ENCODE peak calls at places on chromosome 21, in four cellular contexts. P is K562, I is H1, K is GM12878. R is an unnamed sample.

GRCh38 chr21:38277501-38278111 is 20.8 kb downstream of the KCNJ15 start:
- DNase-seq in K (no peak), I (no peak), P (no peak), R (peak)

GRCh38 chr21:15121097-15121654 is 56.4 kb upstream of the NRIP1 start:
- DNase-seq in K (no peak), P (no peak), I (no peak), R (no peak)

GRCh38 chr21:40351006-40351405 is 483.8 kb downstream of the PCP4 start:
- DNase-seq in K (no peak), I (no peak), P (no peak), R (no peak)

GRCh38 chr21:37225440-37225839 is 41.7 kb downstream of the VPS26C start:
- DNase-seq in I (no peak), P (no peak), K (no peak), R (no peak)

GRCh38 chr21:41121785-41122415 is 46.1 kb upstream of the BACE2 start:
- DNase-seq in P (peak), K (peak), I (peak), R (peak)

GRCh38 chr21:18498428-18498827 is 94.8 kb upstream of the TMPRSS15 start:
- DNase-seq in K (no peak), P (no peak), I (no peak), R (no peak)

GRCh38 chr21:31346256-31346821 is 2.3 kb upstream of the TIAM1 start:
- DNase-seq in K (no peak), P (no peak), I (no peak), R (no peak)

GRCh38 chr21:44377922-44378645 is 24.7 kb downstream of the TRPM2 start:
- DNase-seq in K (no peak), I (no peak), P (no peak), R (no peak)

GRCh38 chr21:39114871-39115658 is 68.2 kb downstream of the PSMG1 start:
- DNase-seq in I (no peak), K (no peak), P (no peak), R (peak)

GRCh38 chr21:18204931-18205330 is 39.7 kb upstream of the CHODL start:
- DNase-seq in K (no peak), P (no peak), I (no peak), R (no peak)

GRCh38 chr21:44739316-44739715 is 27.9 kb upstream of the TSPEAR start:
- DNase-seq in K (no peak), I (no peak), P (no peak), R (no peak)

DNA sequence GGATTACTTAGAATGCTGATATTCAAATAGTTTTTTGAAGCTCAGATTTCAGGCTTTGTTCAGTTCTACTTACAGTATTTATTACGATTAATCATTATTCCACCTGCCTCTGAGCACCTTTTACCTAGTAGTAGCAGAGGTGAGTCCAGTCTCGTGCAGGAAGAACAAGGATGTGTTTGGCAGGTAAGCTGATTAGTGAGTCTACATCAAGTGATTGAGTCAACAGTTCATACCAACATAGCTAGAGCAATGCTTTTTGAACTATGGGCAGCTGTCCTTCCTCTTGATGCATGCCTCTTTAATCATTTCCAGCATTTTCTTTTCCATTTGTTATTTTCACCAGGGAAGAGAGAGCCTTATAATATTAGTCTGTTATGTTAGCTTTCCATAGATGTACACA is 838.9 kb downstream of the USP25 start:
- DNase-seq in K (no peak), I (no peak), P (no peak), R (no peak)
- TF ChIP-seq CHD1 in K (no peak), I (no peak), P (no peak), R (no peak)

GRCh38 chr21:36060159-36060921 is at the start of gene SETD4:
- DNase-seq in I (peak), P (peak), K (peak), R (peak)

GRCh38 chr21:36063375-36064084 is 3.2 kb upstream of the SETD4 start:
- DNase-seq in K (no peak), P (no peak), I (no peak), R (no peak)

GRCh38 chr21:36061445-36061844 is 1.1 kb upstream of the SETD4 start:
- DNase-seq in P (no peak), K (no peak), I (no peak), R (no peak)

GRCh38 chr21:36055551-36055950 is 4.8 kb downstream of the SETD4 start:
- DNase-seq in P (no peak), I (no peak), K (no peak), R (no peak)

GRCh38 chr21:36059823-36060158 is 535 bp downstream of the SETD4 start:
- DNase-seq in K (no peak), I (no peak), P (peak), R (no peak)
- TF ChIP-seq CHD1 in K (no peak), I (no peak), P (no peak), R (no peak)

GRCh38 chr21:45787371-45787770 is 143.8 kb downstream of the PCBP3 start:
- DNase-seq in K (no peak), I (no peak), P (no peak), R (no peak)

GRCh38 chr21:45790427-45790826 is 146.9 kb downstream of the PCBP3 start:
- DNase-seq in P (no peak), K (no peak), I (no peak), R (no peak)

GRCh38 chr21:45788635-45789506 is 145.3 kb downstream of the PCBP3 start:
- DNase-seq in K (no peak), P (no peak), I (no peak), R (peak)

GRCh38 chr21:45786660-45787059 is 143.1 kb downstream of the PCBP3 start:
- DNase-seq in I (no peak), P (no peak), K (no peak), R (no peak)

GRCh38 chr21:45788198-45788597 is 144.7 kb downstream of the PCBP3 start:
- DNase-seq in I (no peak), K (no peak), P (no peak), R (no peak)
- TF ChIP-seq CHD1 in I (no peak), K (no peak), P (no peak), R (no peak)

DNA sequence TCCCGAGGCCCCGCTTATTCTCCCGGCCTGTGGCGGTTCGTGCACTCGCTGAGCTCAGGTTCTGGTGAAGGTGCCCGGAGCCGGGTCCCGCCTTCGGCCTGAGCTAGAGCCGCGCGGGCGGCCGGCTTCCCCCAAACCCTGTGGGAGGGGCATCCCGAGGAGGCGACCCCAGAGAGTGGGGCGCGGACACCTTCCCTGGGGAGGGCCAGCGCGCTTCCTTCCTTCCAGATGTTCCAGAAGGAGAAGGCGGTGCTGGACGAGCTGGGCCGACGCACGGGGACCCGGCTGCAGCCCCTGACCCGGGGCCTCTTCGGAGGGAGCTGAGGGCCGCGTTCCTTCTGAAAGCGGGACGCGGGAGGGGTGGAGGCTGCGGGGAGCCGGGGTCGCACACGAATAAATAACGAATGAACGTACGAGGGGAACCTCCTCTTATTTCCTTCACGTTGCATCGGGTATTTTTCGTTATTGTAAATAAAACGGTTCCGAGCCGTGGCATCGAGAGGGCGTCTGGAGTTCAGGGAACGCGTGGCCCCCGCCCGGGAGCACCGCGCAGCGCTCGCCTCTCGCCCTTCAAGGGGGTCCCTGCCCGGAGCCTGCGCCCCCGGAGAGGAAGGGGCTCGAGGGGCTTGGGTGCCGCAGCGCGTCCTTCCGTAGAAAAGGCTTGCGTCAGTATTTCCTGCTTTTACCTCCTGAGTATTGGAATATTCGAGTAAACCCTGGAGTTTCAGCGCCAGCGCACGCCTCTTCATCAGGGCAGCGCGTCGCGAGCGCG is 11.4 kb downstream of the YBEY start:
- DNase-seq in P (no peak), K (no peak), I (no peak), R (no peak)
- TF ChIP-seq CHD1 in P (no peak), K (no peak), I (no peak), R (no peak)

DNA sequence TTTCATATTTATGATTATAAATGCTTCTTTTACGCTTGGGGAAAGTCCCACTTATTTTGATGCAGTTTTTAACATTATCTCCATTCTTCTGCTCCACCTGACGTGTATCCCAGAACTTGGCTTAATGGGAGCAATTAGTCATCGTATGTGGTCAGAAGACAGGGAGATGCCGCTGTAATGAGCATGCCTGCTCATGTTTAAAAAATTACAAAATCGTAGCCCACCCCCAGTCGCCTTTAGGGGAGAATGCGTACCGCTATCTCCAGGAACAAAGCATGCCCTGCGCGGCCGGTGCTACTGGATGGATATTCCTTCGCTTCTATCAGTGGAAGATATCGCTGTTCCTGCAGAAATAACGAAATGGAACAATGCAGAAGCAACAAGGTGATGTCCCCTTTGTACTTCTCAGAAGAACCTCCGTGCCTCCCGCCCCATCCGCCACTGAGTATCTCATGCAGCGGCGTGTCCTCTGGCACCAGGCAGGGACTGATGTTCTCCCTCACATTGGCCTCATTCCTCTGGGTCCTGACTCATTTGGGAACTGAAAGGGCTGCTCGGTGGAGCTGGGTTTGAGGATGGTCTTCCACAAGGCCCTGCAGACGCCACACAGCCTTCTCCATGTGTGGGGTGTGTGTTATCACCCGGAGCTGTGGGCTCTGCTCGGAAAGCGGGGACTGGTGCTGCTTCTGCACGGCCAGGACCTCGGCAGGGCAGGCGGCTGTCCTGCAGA is 116.3 kb upstream of the COL6A1 start:
- DNase-seq in I (no peak), P (no peak), K (no peak), R (peak)
- TF ChIP-seq CHD1 in I (no peak), P (no peak), K (no peak), R (no peak)

GRCh38 chr21:42581676-42582371 is 68.2 kb downstream of the SLC37A1 start:
- DNase-seq in K (no peak), P (no peak), I (no peak), R (no peak)
- TF ChIP-seq CHD1 in K (no peak), P (no peak), I (no peak), R (no peak)

DNA sequence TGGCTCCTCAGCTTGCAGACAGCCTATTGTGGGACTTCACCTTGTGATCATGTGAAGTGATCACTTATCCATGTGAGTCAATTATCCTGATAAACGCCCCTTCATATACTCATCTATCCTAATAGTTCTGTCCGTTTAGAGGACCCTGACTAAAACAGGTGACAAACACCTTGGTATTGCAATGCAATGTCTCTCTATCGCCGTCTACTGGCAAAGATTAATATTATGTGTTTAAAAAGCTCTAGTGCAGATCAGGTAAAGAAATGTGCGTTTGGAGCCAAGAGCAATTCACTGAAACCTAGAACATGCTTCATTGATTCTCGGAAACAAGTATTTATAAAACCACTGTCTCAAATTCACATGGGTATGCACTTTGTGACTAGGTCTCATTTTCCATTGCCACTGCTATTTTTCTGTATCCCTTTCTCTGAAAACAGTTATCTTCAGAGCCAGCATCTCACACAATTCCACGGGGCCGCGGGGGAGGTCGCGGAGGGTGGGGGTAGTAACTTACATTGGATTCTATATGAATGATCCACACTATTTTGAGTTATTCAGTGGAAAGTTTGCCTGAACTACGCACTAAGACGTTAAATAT is 554.6 kb upstream of the NCAM2 start:
- DNase-seq in I (no peak), K (no peak), P (peak), R (no peak)
- TF ChIP-seq CHD1 in I (no peak), K (no peak), P (no peak), R (no peak)

R was measured in IMR-90.